ENCODE peak calls at places on chromosomes 7 and 10, in six cellular contexts. L is Panc1, I is colonic mucosa, A is suprapubic skin, P is pancreas, J is Caco-2. X is an unnamed sample.
A peak's percentile ranks its signal among the peaks of the same experiment; 100 is the strongest.

GRCh38 chr7:13037216-13037615 is 349.8 kb downstream of the ARL4A start:
- DNase-seq in L (no peak), I (no peak), A (no peak), P (no peak), J (no peak), X (no peak)

GRCh38 chr10:133109736-133110532 is 22.2 kb downstream of the ADGRA1 start:
- DNase-seq in L (no peak), I (no peak), A (no peak), P (no peak), J (peak; percentile 51), X (no peak)

GRCh38 chr10:24552346-24553016 is 171.2 kb downstream of the ARHGAP21 start:
- DNase-seq in L (no peak), I (peak; percentile 92), A (no peak), P (peak; percentile 69), J (peak; percentile 95), X (peak; percentile 79)

GRCh38 chr7:53315986-53316385 is 280.6 kb downstream of the POM121L12 start:
- DNase-seq in L (no peak), I (no peak), A (no peak), P (no peak), J (peak; percentile 16), X (no peak)

GRCh38 chr10:98855403-98856189 is 380.1 kb downstream of the HPSE2 start:
- DNase-seq in L (no peak), I (no peak), A (no peak), P (no peak), J (no peak), X (no peak)

GRCh38 chr7:126026421-126027088 is 1096.9 kb upstream of the POT1 start:
- DNase-seq in L (no peak), I (no peak), A (no peak), P (no peak), J (no peak), X (no peak)

GRCh38 chr10:77391605-77392235 is 245.9 kb downstream of the KCNMA1 start:
- DNase-seq in L (peak; percentile 67), I (peak; percentile 85), A (peak; percentile 81), P (peak; percentile 91), J (peak; percentile 81), X (peak; percentile 83)

GRCh38 chr7:99791021-99791420 is 7.0 kb upstream of the CYP3A4 start:
- DNase-seq in L (no peak), I (no peak), A (no peak), P (no peak), J (no peak), X (no peak)

GRCh38 chr10:28200804-28201203 is 102.1 kb downstream of the MPP7 start:
- DNase-seq in L (no peak), I (no peak), A (no peak), P (no peak), J (no peak), X (no peak)

GRCh38 chr10:70295946-70296345 is 12.1 kb upstream of the NPFFR1 start:
- DNase-seq in L (no peak), I (no peak), A (no peak), P (no peak), J (no peak), X (no peak)

GRCh38 chr10:34801066-34801738 is 13.9 kb downstream of the PARD3 start:
- DNase-seq in L (no peak), I (no peak), A (no peak), P (no peak), J (no peak), X (peak; percentile 35)

GRCh38 chr7:2123360-2123759 is 109.4 kb downstream of the MAD1L1 start:
- DNase-seq in L (no peak), I (no peak), A (no peak), P (no peak), J (no peak), X (peak; percentile 16)

GRCh38 chr7:42913591-42913990 is 1.7 kb upstream of the C7orf25 start:
- DNase-seq in L (no peak), I (no peak), A (no peak), P (no peak), J (no peak), X (no peak)

GRCh38 chr10:100370561-100370975 is 23.5 kb downstream of the SCD start:
- DNase-seq in L (peak; percentile 78), I (peak; percentile 73), A (no peak), P (no peak), J (peak; percentile 20), X (peak; percentile 52)

GRCh38 chr7:142482899-142483658 is 225.2 kb upstream of the PRSS58 start:
- DNase-seq in L (no peak), I (peak; percentile 74), A (no peak), P (no peak), J (peak; percentile 63), X (peak; percentile 69)

GRCh38 chr10:79435271-79436065 is 10.0 kb downstream of the ZCCHC24 start:
- DNase-seq in L (no peak), I (no peak), A (peak; percentile 82), P (peak; percentile 48), J (no peak), X (no peak)

GRCh38 chr10:71383972-71384687 is 12.6 kb upstream of the CDH23 start:
- DNase-seq in L (peak; percentile 45), I (peak; percentile 79), A (peak; percentile 87), P (peak; percentile 92), J (peak; percentile 89), X (peak; percentile 79)

GRCh38 chr7:16745645-16746044 is 7.9 kb upstream of the TSPAN13 start:
- DNase-seq in L (no peak), I (no peak), A (no peak), P (no peak), J (no peak), X (no peak)

GRCh38 chr10:97740613-97741012 is 3.7 kb downstream of the ZFYVE27 start:
- DNase-seq in L (no peak), I (no peak), A (no peak), P (no peak), J (no peak), X (no peak)

GRCh38 chr7:128867842-128868623 is 5.4 kb downstream of the ATP6V1F start:
- DNase-seq in L (no peak), I (peak; percentile 48), A (no peak), P (no peak), J (no peak), X (peak; percentile 33)

GRCh38 chr7:3068568-3068967 is 24.9 kb upstream of the CARD11 start:
- DNase-seq in L (no peak), I (no peak), A (no peak), P (no peak), J (no peak), X (no peak)

GRCh38 chr10:117663750-117664149 is 121.2 kb downstream of the EMX2 start:
- DNase-seq in L (peak; percentile 41), I (no peak), A (no peak), P (no peak), J (no peak), X (no peak)

GRCh38 chr10:18523025-18523424 is 128.4 kb downstream of the NSUN6 start:
- DNase-seq in L (no peak), I (no peak), A (no peak), P (no peak), J (no peak), X (no peak)

GRCh38 chr7:2231992-2232765 is 566 bp downstream of the MAD1L1 start:
- DNase-seq in L (no peak), I (no peak), A (no peak), P (no peak), J (no peak), X (no peak)

GRCh38 chr10:79089579-79090110 is 20.9 kb downstream of the ZMIZ1 start:
- DNase-seq in L (no peak), I (no peak), A (no peak), P (no peak), J (no peak), X (no peak)

GRCh38 chr10:103493911-103494877 is 689 bp downstream of the NEURL1 start:
- DNase-seq in L (no peak), I (no peak), A (no peak), P (peak; percentile 73), J (peak; percentile 32), X (no peak)

GRCh38 chr7:46932656-46933424 is 649.1 kb downstream of the TNS3 start:
- DNase-seq in L (peak; percentile 59), I (peak; percentile 28), A (no peak), P (no peak), J (no peak), X (no peak)

GRCh38 chr10:100076750-100077149 is 4.9 kb downstream of the CPN1 start:
- DNase-seq in L (no peak), I (no peak), A (no peak), P (no peak), J (no peak), X (no peak)

GRCh38 chr7:36058020-36058592 is 94.9 kb upstream of the EEPD1 start:
- DNase-seq in L (no peak), I (no peak), A (no peak), P (no peak), J (no peak), X (no peak)

GRCh38 chr7:106883627-106884026 is 18.5 kb downstream of the PIK3CG start:
- DNase-seq in L (no peak), I (no peak), A (no peak), P (no peak), J (no peak), X (no peak)
- H3K36me3 ChIP-seq in L (no peaks in the 10 kb centered on the region), I (no peaks in the 10 kb centered on the region), A (no peaks in the 10 kb centered on the region), P (no peaks in the 10 kb centered on the region), J (no peaks in the 10 kb centered on the region), X (no peaks in the 10 kb centered on the region)

DNA sequence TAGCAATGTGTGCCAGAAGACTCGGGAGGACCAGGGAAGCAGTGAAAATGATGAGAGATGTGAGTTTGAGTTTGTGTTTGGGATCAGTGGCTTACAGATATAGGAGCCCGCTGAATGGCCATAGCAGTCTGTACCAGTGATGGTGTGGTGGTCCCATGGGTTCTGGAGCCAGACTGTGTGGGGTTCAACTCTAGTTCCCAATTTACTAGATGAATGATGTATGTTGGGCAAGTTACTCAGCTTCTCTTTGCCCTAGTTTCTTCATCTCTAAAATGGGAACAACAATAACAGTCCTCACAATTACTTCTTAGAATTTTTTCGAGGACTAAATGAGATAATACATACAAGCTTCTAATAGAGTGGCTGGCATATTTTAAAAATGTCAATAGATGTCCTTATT is 184.4 kb downstream of the WNT2 start:
- DNase-seq in L (no peak), I (no peak), A (no peak), P (no peak), J (no peak), X (no peak)
- H3K36me3 ChIP-seq in L (no peaks in the 10 kb centered on the region), I (no peaks in the 10 kb centered on the region), A (peaks cover 17% of the 10 kb centered on the region), P (no peaks in the 10 kb centered on the region), J (no peaks in the 10 kb centered on the region), X (no peaks in the 10 kb centered on the region)

DNA sequence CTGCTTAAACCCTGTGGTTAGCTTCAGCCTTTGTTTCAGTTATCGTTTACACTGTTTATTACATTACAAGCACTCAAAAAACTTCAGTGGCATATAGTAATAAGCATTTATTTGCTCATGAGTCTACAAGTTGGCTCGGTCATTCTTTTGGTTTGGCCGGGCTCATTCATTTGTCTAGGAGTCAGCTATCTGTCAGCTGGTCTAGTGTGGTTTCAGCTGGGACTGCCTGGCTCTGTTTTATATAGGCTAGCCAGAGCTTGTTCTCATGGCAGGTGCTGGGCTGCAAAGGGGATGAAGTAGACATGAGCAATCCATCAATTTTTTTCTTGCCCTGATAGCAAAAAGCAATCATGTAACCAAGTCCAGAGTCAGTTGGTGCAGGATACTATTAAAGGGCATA is 103.6 kb downstream of the MKLN1 start:
- DNase-seq in L (no peak), I (no peak), A (no peak), P (no peak), J (no peak), X (peak; percentile 10)
- H3K36me3 ChIP-seq in L (peaks cover 7% of the 10 kb centered on the region), I (no peaks in the 10 kb centered on the region), A (peaks cover 18% of the 10 kb centered on the region), P (peaks cover 6% of the 10 kb centered on the region), J (peaks cover 3% of the 10 kb centered on the region), X (no peaks in the 10 kb centered on the region)

GRCh38 chr10:75493464-75493863 is 62.0 kb downstream of the LRMDA start:
- DNase-seq in L (no peak), I (no peak), A (no peak), P (no peak), J (no peak), X (no peak)
- H3K36me3 ChIP-seq in L (no peaks in the 10 kb centered on the region), I (no peaks in the 10 kb centered on the region), A (no peaks in the 10 kb centered on the region), P (no peaks in the 10 kb centered on the region), J (no peaks in the 10 kb centered on the region), X (no peaks in the 10 kb centered on the region)

X was measured in transverse colon.